ENCODE peak calls at places on chromosomes 3 and 15, in four cellular contexts. One of them, this sample, is unnamed. For H3K27me3, the result is how much of the 10 kb centered on the place peaks cover.

GRCh38 chr3:13626915-13627460 is 78.1 kb downstream of the FBLN2 start:
- DNase-seq in GM12878: no peak
- DNase-seq in HepG2: no peak
- DNase-seq in H1: no peak
- DNase-seq in this sample: no peak

GRCh38 chr15:40739854-40740253 is 15.2 kb downstream of the RMDN3 start:
- DNase-seq in GM12878: no peak
- DNase-seq in HepG2: no peak
- DNase-seq in H1: no peak
- DNase-seq in this sample: no peak

GRCh38 chr3:190533511-190534282 is 19.8 kb downstream of the IL1RAP start:
- DNase-seq in GM12878: no peak
- DNase-seq in HepG2: no peak
- DNase-seq in H1: no peak
- DNase-seq in this sample: no peak

GRCh38 chr3:177145954-177146353 is 51.3 kb downstream of the TBL1XR1 start:
- DNase-seq in GM12878: no peak
- DNase-seq in HepG2: no peak
- DNase-seq in H1: no peak
- DNase-seq in this sample: no peak

GRCh38 chr3:8932507-8932906 is 30.8 kb downstream of the RAD18 start:
- DNase-seq in GM12878: no peak
- DNase-seq in HepG2: no peak
- DNase-seq in H1: no peak
- DNase-seq in this sample: no peak

GRCh38 chr15:80070840-80071239 is 11.4 kb downstream of the ZFAND6 start:
- DNase-seq in GM12878: no peak
- DNase-seq in HepG2: peak
- DNase-seq in H1: no peak
- DNase-seq in this sample: no peak

GRCh38 chr15:67100808-67101581 is 35.6 kb downstream of the SMAD3 start:
- DNase-seq in GM12878: peak
- DNase-seq in HepG2: no peak
- DNase-seq in H1: no peak
- DNase-seq in this sample: no peak

GRCh38 chr3:53156368-53156834 is 4.6 kb upstream of the PRKCD start:
- DNase-seq in GM12878: no peak
- DNase-seq in HepG2: no peak
- DNase-seq in H1: peak
- DNase-seq in this sample: no peak

GRCh38 chr3:190229632-190230424 is 92.4 kb downstream of the CLDN1 start:
- DNase-seq in GM12878: no peak
- DNase-seq in HepG2: peak
- DNase-seq in H1: no peak
- DNase-seq in this sample: no peak

GRCh38 chr3:31968391-31968926 is 12.6 kb downstream of the OSBPL10 start:
- DNase-seq in GM12878: no peak
- DNase-seq in HepG2: no peak
- DNase-seq in H1: no peak
- DNase-seq in this sample: no peak

GRCh38 chr3:110413291-110413690 is 658.3 kb upstream of the NECTIN3 start:
- DNase-seq in GM12878: no peak
- DNase-seq in HepG2: no peak
- DNase-seq in H1: no peak
- DNase-seq in this sample: no peak

GRCh38 chr3:15292765-15293522 is 39.4 kb downstream of the SH3BP5 start:
- DNase-seq in GM12878: no peak
- DNase-seq in HepG2: no peak
- DNase-seq in H1: no peak
- DNase-seq in this sample: no peak

GRCh38 chr3:129623447-129624118 is 17.1 kb upstream of the PLXND1 start:
- DNase-seq in GM12878: no peak
- DNase-seq in HepG2: no peak
- DNase-seq in H1: no peak
- DNase-seq in this sample: no peak

GRCh38 chr15:83200162-83200561 is 7.5 kb downstream of the HDGFL3 start:
- DNase-seq in GM12878: peak
- DNase-seq in HepG2: no peak
- DNase-seq in H1: no peak
- DNase-seq in this sample: no peak

GRCh38 chr15:33941279-33942063 is 26.8 kb upstream of the CHRM5 start:
- DNase-seq in GM12878: no peak
- DNase-seq in HepG2: no peak
- DNase-seq in H1: no peak
- DNase-seq in this sample: no peak

GRCh38 chr15:73571346-73571745 is 61.8 kb downstream of the NPTN start:
- DNase-seq in GM12878: no peak
- DNase-seq in HepG2: peak
- DNase-seq in H1: no peak
- DNase-seq in this sample: no peak

DNA sequence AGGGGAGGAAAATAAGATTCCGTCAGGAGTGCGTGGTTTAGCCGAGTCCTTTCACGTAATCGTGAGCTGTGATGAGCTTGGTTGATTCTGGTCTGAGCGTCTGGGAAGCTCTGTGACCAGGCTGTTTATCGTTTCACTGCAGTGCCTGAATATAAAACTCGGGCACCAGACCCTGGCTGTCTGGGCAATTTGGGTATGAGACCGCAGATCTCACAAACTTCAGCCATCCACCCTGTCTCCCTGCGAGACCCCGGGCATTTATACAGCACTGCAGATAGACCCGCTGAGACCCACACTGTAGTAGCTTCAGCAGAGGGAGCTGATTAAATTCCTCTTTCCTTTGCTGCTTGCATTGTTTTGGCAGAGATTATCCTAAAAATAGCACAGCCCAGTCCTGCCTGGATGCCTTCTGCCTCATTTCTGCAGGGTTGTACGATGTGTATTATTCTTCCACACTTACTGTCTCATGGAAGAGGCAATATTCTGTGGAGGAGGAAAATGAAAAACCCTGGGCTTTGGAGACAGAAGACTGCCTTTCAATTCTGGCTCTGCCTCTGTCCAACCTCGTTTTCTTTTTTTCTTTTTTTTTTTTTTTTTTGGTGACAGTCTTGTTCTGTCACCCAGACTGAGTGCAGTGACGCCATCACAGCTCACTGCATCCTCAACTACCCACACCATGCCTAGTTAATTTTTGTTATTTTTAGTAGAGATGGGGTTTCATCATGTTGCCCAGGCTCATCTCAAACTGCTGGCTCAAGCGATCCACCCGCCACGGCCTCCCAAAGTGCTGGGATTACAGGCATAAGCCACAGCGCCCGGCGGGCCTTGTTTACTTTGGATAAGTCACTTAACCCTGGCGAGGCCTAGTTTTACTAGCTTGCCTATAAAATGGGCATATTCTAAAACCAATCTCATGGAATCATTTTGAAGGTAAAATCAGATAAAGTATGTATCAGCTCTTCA is 66.6 kb upstream of the SLC25A26 start:
- DNase-seq in GM12878: no peak
- DNase-seq in HepG2: no peak
- DNase-seq in H1: no peak
- DNase-seq in this sample: no peak
- TF ChIP-seq SUZ12 in GM12878: no peak
- TF ChIP-seq SUZ12 in HepG2: no peak
- TF ChIP-seq SUZ12 in H1: no peak
- TF ChIP-seq SUZ12 in this sample: no peak

GRCh38 chr15:77030042-77030927 is 35.4 kb downstream of the PSTPIP1 start:
- DNase-seq in GM12878: no peak
- DNase-seq in HepG2: no peak
- DNase-seq in H1: peak
- DNase-seq in this sample: no peak

GRCh38 chr15:77027697-77028450 is 32.9 kb downstream of the PSTPIP1 start:
- DNase-seq in GM12878: no peak
- DNase-seq in HepG2: no peak
- DNase-seq in H1: peak
- DNase-seq in this sample: no peak

GRCh38 chr15:77028451-77029165 is 33.7 kb downstream of the PSTPIP1 start:
- DNase-seq in GM12878: no peak
- DNase-seq in HepG2: no peak
- DNase-seq in H1: no peak
- DNase-seq in this sample: no peak

GRCh38 chr15:77030928-77031375 is 36.0 kb downstream of the PSTPIP1 start:
- DNase-seq in GM12878: no peak
- DNase-seq in HepG2: no peak
- DNase-seq in H1: peak
- DNase-seq in this sample: no peak

DNA sequence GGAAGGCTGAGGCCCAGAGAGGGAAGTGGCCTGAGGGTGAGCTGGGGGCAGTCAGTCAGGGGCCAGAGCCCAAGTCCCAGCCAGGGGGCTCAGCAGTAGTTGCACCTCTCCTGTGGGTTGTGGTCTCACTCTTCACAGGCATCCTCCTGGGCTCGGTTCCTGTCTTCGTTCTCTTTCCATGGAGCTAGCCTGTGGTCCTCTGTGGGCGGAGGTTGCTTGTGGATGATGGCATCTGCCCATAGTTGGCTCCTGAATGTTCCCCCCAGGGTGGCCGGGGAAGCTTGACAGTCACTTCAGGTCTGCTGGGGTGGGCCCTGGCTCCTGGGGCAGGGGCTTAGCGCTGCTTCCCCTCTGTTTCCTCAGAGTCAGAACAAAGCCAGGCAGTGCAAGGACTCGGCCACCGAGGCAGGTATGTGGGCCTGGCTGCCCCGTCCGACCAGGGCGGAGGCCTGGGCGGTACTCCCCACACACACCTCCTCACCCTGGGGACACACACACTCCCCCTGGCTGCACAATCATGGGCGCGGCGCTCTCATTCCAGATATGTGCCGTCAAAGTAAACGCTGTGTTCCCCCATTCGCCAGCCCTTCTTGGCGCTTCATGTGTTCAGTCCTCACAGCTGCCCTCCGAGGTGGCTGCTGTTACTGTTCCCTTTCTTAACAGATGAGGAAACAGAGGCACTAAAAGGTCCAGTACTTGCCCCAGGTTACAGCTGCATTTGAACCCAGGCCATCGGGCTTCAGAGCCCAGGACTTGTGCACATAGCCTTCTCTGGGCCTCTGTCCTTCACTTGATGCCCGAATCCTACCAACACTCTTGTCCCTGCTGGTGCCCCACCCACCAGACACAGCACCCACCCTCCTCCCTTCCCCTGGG is 34.5 kb downstream of the PSTPIP1 start:
- DNase-seq in GM12878: no peak
- DNase-seq in HepG2: no peak
- DNase-seq in H1: peak
- DNase-seq in this sample: no peak
- H3K9ac ChIP-seq in GM12878: no peak
- H3K9ac ChIP-seq in HepG2: no peak
- H3K9ac ChIP-seq in H1: no peak
- H3K9ac ChIP-seq in this sample: no peak

DNA sequence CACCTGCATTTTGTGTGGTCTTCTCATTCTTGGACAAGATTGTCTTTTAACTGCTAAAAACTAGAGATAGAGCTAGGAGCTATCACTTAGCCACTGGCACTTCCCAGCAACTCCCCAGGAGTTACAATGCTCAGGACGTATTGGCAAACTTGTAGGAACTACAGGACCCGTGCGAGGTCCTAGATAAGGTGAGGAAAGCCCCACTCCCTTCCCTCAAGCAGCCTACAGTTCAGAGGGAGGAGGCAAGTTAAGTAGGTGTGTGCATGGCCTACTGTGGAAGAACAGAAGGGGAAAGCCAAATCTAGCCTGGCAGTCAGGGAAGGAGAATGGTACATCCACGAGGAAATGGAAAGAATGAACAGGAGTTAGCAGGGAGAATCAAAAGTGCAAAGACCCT is 504.8 kb upstream of the PROK2 start:
- DNase-seq in GM12878: no peak
- DNase-seq in HepG2: no peak
- DNase-seq in H1: no peak
- DNase-seq in this sample: no peak
- H3K27me3 ChIP-seq in GM12878: under half
- H3K27me3 ChIP-seq in HepG2: under half
- H3K27me3 ChIP-seq in H1: under half
- H3K27me3 ChIP-seq in this sample: under half

GRCh38 chr3:172710709-172711456 is at the start of gene NCEH1:
- DNase-seq in GM12878: peak
- DNase-seq in HepG2: peak
- DNase-seq in H1: peak
- DNase-seq in this sample: peak

GRCh38 chr3:172717493-172718088 is 6.7 kb upstream of the NCEH1 start:
- DNase-seq in GM12878: no peak
- DNase-seq in HepG2: peak
- DNase-seq in H1: no peak
- DNase-seq in this sample: no peak

GRCh38 chr3:172713316-172713715 is 2.4 kb upstream of the NCEH1 start:
- DNase-seq in GM12878: no peak
- DNase-seq in HepG2: no peak
- DNase-seq in H1: no peak
- DNase-seq in this sample: no peak

GRCh38 chr3:172711457-172711800 is 562 bp upstream of the NCEH1 start:
- DNase-seq in GM12878: no peak
- DNase-seq in HepG2: peak
- DNase-seq in H1: no peak
- DNase-seq in this sample: no peak

GRCh38 chr3:172716476-172716875 is 5.6 kb upstream of the NCEH1 start:
- DNase-seq in GM12878: no peak
- DNase-seq in HepG2: no peak
- DNase-seq in H1: no peak
- DNase-seq in this sample: no peak
- TF ChIP-seq SUZ12 in GM12878: no peak
- TF ChIP-seq SUZ12 in HepG2: no peak
- TF ChIP-seq SUZ12 in H1: no peak
- TF ChIP-seq SUZ12 in this sample: no peak

GRCh38 chr15:71447328-71448250 is 332.3 kb downstream of the THSD4 start:
- DNase-seq in GM12878: no peak
- DNase-seq in HepG2: no peak
- DNase-seq in H1: no peak
- DNase-seq in this sample: no peak

GRCh38 chr15:71444866-71445590 is 329.8 kb downstream of the THSD4 start:
- DNase-seq in GM12878: no peak
- DNase-seq in HepG2: peak
- DNase-seq in H1: no peak
- DNase-seq in this sample: no peak

GRCh38 chr15:71440479-71441071 is 325.3 kb downstream of the THSD4 start:
- DNase-seq in GM12878: peak
- DNase-seq in HepG2: peak
- DNase-seq in H1: no peak
- DNase-seq in this sample: peak

GRCh38 chr15:71443538-71443937 is 328.3 kb downstream of the THSD4 start:
- DNase-seq in GM12878: no peak
- DNase-seq in HepG2: peak
- DNase-seq in H1: peak
- DNase-seq in this sample: no peak

GRCh38 chr15:71444032-71444810 is 328.9 kb downstream of the THSD4 start:
- DNase-seq in GM12878: no peak
- DNase-seq in HepG2: no peak
- DNase-seq in H1: no peak
- DNase-seq in this sample: no peak
- H3K9ac ChIP-seq in GM12878: no peak
- H3K9ac ChIP-seq in HepG2: no peak
- H3K9ac ChIP-seq in H1: no peak
- H3K9ac ChIP-seq in this sample: no peak